ENCODE peak calls at places on chromosomes 13 and 19, in five cellular contexts. E, J, R, L and M are unnamed samples.

GRCh38 chr19:19514215-19514633 is 1.1 kb downstream of the TSSK6 start:
- DNase-seq in L (peak), J (no peak), R (no peak), E (peak), M (peak)

GRCh38 chr13:114122591-114123211 is 9.7 kb downstream of the RASA3 start:
- DNase-seq in J (no peak), L (no peak), R (no peak), E (peak), M (no peak)

GRCh38 chr19:15441317-15441716 is 8.4 kb downstream of the WIZ start:
- DNase-seq in E (no peak), R (no peak), L (no peak), J (no peak), M (no peak)

GRCh38 chr19:11624064-11624463 is 26.8 kb downstream of the ZNF627 start:
- DNase-seq in E (no peak), J (no peak), R (peak), L (no peak), M (no peak)

GRCh38 chr19:44476559-44477408 is 23.5 kb downstream of the ZNF180 start:
- DNase-seq in E (no peak), R (no peak), J (no peak), L (no peak), M (peak)

GRCh38 chr13:62119739-62120700 is 704.4 kb upstream of the PCDH20 start:
- DNase-seq in J (no peak), L (no peak), R (no peak), E (no peak), M (peak)

GRCh38 chr19:8261347-8261746 is 46.8 kb downstream of the CD320 start:
- DNase-seq in L (no peak), E (no peak), R (no peak), J (no peak), M (no peak)

GRCh38 chr13:103100795-103101194 is 34.6 kb upstream of the SLC10A2 start:
- DNase-seq in R (no peak), E (no peak), J (no peak), L (no peak), M (no peak)

GRCh38 chr19:5484398-5485285 is 29.4 kb downstream of the ZNRF4 start:
- DNase-seq in L (no peak), E (no peak), J (no peak), R (no peak), M (no peak)

GRCh38 chr13:33228645-33229445 is 56.7 kb downstream of the STARD13 start:
- DNase-seq in L (peak), R (no peak), J (no peak), E (no peak), M (peak)

GRCh38 chr19:38898788-38899446 is 501 bp downstream of the SIRT2 start:
- DNase-seq in L (no peak), J (peak), E (no peak), R (no peak), M (no peak)

GRCh38 chr13:107124129-107124718 is 556.3 kb upstream of the ARGLU1 start:
- DNase-seq in R (no peak), E (no peak), L (no peak), J (no peak), M (peak)

GRCh38 chr19:18468517-18468916 is 30.6 kb upstream of the ISYNA1 start:
- DNase-seq in E (peak), J (no peak), L (no peak), R (no peak), M (no peak)

GRCh38 chr13:88246239-88246638 is 575.1 kb downstream of the SLITRK5 start:
- DNase-seq in L (no peak), J (no peak), R (no peak), E (no peak), M (no peak)

GRCh38 chr19:4199699-4200293 is 17.3 kb downstream of the ANKRD24 start:
- DNase-seq in J (peak), L (no peak), E (no peak), R (no peak), M (no peak)
- TF ChIP-seq CTCF in J (no peak), L (no peak), E (no peak), R (no peak), M (no peak)

GRCh38 chr13:52845334-52845761 is 3.1 kb downstream of the PCDH8 start:
- DNase-seq in E (no peak), L (no peak), R (no peak), J (no peak), M (no peak)
- TF ChIP-seq CTCF in E (no peak), L (no peak), R (peak), J (no peak), M (no peak)

DNA sequence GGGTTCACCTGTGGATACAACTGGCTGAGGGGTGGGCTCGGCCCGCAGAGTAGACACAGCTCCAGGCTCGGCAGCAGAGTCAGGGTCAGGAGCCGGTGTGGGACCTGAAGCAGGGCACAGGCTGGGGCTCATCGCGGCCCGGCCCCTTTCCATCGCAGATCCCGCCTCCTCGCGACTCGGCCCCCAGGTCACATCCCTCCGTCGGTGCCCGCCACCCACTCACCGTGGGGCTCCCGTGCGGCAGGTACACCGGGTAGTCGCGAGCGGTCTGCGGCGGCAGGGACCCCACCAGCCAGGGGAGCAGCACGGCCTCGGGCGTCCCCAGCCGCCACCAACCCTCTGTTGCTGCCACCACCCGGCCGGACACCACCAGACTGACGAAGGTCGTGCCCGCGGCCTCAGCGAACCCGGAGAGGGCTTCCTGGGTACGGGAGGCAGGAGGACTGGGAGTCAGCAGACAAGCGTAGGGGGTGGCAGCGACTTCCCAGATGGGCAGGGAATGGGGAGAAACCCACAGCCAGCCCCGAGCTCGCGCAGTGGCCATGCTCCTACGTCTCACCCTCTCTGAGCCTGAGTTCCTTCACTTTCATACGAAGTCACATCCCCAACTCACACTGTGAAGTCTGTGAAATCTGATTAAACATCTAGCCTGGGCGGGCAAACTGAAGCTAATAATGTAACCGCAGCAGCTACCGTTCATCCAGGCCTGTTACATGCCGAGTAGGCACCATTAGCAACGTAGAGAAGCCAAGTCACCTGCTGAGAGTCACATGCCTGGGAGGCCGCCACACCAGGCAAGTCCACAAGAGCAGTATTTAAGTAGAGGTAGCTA is 3.7 kb downstream of the FUZ start:
- DNase-seq in E (peak), J (peak), R (no peak), L (no peak), M (peak)
- TF ChIP-seq CTCF in E (no peak), J (no peak), R (peak), L (no peak), M (peak)

DNA sequence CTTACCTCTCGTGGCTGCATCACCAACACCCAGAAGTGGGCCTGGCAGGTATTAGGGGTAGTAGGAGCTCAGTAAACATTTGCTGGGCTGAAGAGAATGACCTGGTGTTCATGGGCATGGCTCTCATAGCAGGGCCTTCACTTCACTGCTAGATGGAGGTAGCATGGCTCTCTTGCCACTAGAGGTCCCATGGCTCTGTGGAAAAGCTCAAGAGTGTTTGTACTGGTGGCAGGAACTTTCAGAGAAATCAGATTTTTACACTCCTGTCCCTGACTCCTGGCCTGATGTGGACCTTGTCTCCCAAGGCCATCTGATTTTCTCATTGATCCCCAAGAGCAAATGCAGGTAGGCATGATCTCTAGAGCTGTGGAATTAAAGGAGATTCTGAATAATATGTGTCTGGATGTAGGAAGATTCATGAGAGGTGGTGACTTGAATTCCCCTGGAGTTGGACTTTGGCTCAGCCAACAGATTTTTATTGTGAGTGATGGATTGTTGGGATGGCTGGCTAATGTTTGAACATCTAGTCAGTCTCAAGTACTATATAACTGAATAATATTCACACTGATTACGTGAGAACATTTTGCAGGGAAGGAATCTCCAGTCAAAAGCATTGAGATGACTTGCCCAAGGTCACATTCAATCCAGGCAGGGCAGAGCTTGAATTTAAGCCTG is 5.8 kb downstream of the ZNF574 start:
- DNase-seq in R (no peak), L (no peak), J (no peak), E (no peak), M (peak)
- TF ChIP-seq CTCF in R (peak), L (peak), J (no peak), E (peak), M (peak)

GRCh38 chr19:40390084-40390742 is at the start of gene HIPK4:
- DNase-seq in L (no peak), R (no peak), E (no peak), J (no peak), M (no peak)
- TF ChIP-seq CTCF in L (no peak), R (no peak), E (no peak), J (no peak), M (no peak)

GRCh38 chr13:39585219-39585618 is 17.8 kb downstream of the LHFPL6 start:
- DNase-seq in R (no peak), E (no peak), J (no peak), L (no peak), M (no peak)
- TF ChIP-seq CTCF in R (no peak), E (no peak), J (no peak), L (no peak), M (no peak)

DNA sequence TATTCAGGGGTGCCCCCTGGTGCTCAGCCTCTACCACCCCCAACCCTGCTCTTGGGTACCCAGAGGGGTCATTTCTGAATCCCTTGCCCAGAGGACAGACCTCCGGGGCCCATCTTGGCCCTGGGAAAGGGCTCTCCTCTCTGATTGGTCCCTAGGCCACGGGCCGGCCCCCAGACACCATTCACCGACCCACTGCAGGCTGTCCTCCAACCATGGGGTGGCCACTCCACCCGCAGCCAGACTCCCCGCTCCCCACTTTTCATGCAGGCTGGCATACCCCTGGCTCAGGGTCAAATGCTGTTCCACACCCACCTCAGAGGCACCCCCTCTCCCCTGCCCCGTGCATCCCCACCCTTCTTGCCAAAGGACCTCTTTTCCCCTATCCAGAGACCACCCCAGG is 14.8 kb downstream of the SMIM24 start:
- DNase-seq in L (no peak), R (no peak), J (no peak), E (no peak), M (no peak)
- TF ChIP-seq CTCF in L (no peak), R (no peak), J (no peak), E (no peak), M (no peak)

DNA sequence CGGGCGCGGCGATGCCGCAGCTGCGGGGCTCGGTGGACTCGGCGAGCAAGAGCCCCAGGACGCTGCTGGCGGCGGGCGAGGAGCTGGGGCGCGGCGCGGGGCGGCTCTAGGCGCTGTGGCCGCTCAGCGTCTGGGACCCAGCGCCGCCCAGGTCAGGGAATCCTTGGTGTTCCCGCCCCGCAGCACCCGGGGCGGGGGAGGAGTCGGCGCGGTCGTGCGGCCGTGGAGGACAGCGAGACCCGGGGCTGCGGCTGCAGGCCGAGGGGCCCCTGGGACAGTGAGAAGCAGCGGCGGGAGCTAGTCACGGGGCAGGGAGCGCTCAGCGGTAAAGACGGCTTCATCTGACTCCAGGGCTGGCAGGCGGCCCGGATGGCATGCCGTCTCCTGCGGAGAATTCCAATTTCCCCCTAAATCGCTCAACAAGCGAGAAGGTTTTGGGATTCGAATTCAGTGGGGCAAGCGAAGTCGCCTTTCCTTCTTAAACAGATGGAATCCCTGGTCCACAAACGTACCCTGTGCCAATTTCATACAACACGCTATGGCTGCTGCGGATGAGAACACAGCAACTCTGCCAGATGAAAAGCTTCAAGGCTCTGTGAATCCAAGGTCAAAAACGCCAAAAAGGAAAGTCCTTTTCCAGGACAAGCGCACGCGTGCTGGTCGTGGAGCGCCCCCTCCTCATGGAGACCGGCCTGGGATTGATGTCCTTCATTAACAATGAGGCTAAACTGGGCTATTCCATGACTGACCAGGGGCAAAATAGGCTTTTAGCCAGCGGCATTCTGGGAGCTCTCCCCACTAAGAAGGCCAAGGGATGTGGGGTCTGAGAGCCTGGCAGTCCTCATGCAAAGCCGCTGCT is 4.2 kb upstream of the ZSCAN4 start:
- DNase-seq in E (peak), J (peak), L (no peak), R (no peak), M (peak)
- TF ChIP-seq CTCF in E (no peak), J (no peak), L (no peak), R (no peak), M (no peak)

GRCh38 chr13:68304287-68304893 is 1074.3 kb upstream of the PCDH9 start:
- DNase-seq in J (no peak), R (peak), L (no peak), E (no peak), M (peak)
- TF ChIP-seq CTCF in J (no peak), R (peak), L (peak), E (peak), M (peak)